ENCODE peak calls at places on chromosomes 11 and 22, in seven cellular contexts. O, J, I, Q, Z, P and H are unnamed samples.
A peak's percentile ranks its signal among the peaks of the same experiment; 100 is the strongest.

GRCh38 chr11:126153999-126154398 is 57.5 kb downstream of the RPUSD4 start:
- DNase-seq in O (peak; percentile 62), J (no peak), P (no peak), I (no peak), Q (no peak), Z (no peak), H (no peak)

GRCh38 chr11:36151933-36152580 is 137.2 kb downstream of the COMMD9 start:
- DNase-seq in O (no peak), J (no peak), Z (no peak), I (no peak), P (no peak), Q (no peak), H (no peak)

GRCh38 chr11:69472053-69472765 is 9.3 kb upstream of the LINC01488 start:
- DNase-seq in P (no peak), O (no peak), Z (no peak), Q (no peak), J (no peak), I (no peak), H (no peak)

GRCh38 chr11:11733246-11733763 is 108.5 kb upstream of the USP47 start:
- DNase-seq in Q (no peak), I (no peak), Z (no peak), O (no peak), J (no peak), P (no peak), H (no peak)

GRCh38 chr11:70109006-70109405 is 30.9 kb downstream of the ANO1 start:
- DNase-seq in Q (no peak), P (no peak), I (no peak), Z (no peak), O (no peak), J (no peak), H (no peak)

GRCh38 chr11:105609341-105609781 is 512 bp upstream of the GRIA4 start:
- DNase-seq in J (no peak), Z (peak; percentile 10), I (no peak), Q (no peak), O (no peak), P (no peak), H (no peak)

GRCh38 chr22:24107668-24108067 is 73.6 kb upstream of the SUSD2 start:
- DNase-seq in I (no peak), O (peak; percentile 97), P (peak; percentile 93), J (peak; percentile 41), Q (peak; percentile 71), Z (no peak), H (no peak)

GRCh38 chr11:115220881-115221280 is 283.3 kb downstream of the CADM1 start:
- DNase-seq in Z (no peak), I (no peak), P (no peak), Q (no peak), J (no peak), O (no peak), H (no peak)

GRCh38 chr11:44563716-44564115 is 1.7 kb upstream of the CD82 start:
- DNase-seq in Z (no peak), P (no peak), I (no peak), J (no peak), O (no peak), Q (no peak), H (no peak)

GRCh38 chr22:30885591-30885990 is 83.0 kb downstream of the MORC2 start:
- DNase-seq in Q (no peak), J (no peak), I (no peak), Z (no peak), P (no peak), O (peak; percentile 41), H (no peak)

GRCh38 chr22:50244420-50245213 is at the start of gene TUBGCP6:
- DNase-seq in J (peak; percentile 96), O (peak; percentile 98), I (peak; percentile 78), P (peak; percentile 95), Q (peak; percentile 96), Z (peak; percentile 65), H (peak; percentile 53)

GRCh38 chr11:36618025-36618700 is 20.1 kb upstream of the RAG2 start:
- DNase-seq in Z (no peak), Q (no peak), P (no peak), I (no peak), O (no peak), J (no peak), H (no peak)

DNA sequence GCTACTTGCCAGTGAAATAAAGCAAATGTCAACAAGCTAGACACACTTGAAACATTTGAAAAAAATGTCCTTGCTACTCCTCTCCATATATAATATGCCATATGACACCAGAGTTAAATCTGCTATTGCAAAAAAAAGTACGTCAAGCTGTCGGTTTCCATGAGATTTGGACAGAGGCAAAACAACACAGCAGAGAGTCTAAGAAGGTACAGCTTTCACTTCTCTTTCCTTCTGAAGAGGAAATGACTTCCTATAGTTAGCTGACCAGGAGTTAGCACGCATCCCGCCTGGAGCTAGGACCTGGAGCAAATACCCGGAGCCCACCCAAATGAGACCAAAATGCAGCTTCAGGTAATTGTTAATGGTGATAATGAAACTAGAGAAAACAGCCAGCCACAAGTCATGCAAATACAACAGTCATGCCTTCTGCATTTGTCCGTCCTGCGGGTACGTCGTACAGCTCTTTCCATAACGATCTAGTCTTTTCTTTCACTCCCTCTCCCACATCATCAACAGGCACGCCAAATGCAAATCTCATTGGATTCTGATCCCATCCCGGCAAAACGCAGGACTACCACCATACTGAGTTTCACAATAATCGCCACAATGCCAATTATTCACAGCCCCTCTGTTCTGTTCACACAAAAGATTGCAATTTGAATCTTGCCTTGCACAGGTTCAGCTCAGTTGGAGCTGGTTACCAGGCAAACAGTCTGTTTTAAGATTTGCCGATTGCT is 395.0 kb upstream of the CCDC90B start:
- DNase-seq in Q (no peak), J (no peak), Z (no peak), P (no peak), O (no peak), I (no peak), H (no peak)
- TF ChIP-seq EP300 in Q (no peak), J (no peak), Z (no peak), P (no peak), O (no peak), I (no peak), H (no peak)

DNA sequence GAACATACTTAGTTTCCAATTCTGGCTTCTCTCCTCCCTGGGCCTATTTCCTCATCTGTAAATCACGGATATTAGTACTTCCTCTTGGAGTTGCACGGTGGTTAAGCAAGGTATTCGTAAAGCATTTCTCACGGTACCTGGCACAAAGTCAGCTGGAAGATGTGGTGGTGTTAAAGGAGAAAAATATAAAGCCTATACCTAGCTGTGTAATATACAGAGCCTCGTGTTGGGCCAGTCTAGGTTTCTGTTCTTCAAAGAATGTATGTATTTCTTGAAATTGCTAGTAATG is 47.2 kb downstream of the DBX1 start:
- DNase-seq in Z (no peak), P (no peak), O (no peak), Q (no peak), I (no peak), J (no peak), H (no peak)
- TF ChIP-seq EP300 in Z (no peak), P (no peak), O (no peak), Q (no peak), I (no peak), J (no peak), H (no peak)

GRCh38 chr11:102109896-102110760 is at the start of gene YAP1:
- DNase-seq in Z (peak; percentile 43), P (peak; percentile 90), I (peak; percentile 25), J (peak; percentile 85), Q (peak; percentile 89), O (peak; percentile 94), H (no peak)
- TF ChIP-seq EP300 in Z (no peak), P (peak; percentile 48), I (no peak), J (no peak), Q (no peak), O (no peak), H (no peak)

DNA sequence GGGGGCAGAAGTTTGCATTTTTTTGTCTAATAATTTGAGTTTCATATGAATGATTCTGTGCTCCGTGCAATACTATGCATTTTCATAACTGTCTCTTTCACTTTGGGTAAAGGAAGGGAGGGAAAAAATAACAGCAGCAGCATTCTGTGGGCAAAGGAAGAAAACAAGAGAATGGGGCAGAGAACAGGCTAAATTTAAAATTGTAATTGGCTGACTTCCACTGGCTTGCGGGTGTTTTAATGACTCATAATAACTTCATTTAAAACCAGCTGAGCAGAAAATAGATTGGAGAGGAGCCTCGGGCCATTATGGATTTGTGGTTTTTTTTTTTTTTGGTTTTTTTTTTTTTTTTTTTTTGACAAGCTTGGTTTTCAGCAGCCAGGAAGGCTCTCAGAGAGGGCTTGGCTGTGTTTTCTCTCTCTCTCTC is 107.4 kb downstream of the ZBTB16 start:
- DNase-seq in Q (no peak), I (no peak), P (peak; percentile 72), O (peak; percentile 82), Z (no peak), J (no peak), H (no peak)
- TF ChIP-seq EP300 in Q (no peak), I (no peak), P (no peak), O (peak; percentile 62), Z (no peak), J (no peak), H (no peak)

DNA sequence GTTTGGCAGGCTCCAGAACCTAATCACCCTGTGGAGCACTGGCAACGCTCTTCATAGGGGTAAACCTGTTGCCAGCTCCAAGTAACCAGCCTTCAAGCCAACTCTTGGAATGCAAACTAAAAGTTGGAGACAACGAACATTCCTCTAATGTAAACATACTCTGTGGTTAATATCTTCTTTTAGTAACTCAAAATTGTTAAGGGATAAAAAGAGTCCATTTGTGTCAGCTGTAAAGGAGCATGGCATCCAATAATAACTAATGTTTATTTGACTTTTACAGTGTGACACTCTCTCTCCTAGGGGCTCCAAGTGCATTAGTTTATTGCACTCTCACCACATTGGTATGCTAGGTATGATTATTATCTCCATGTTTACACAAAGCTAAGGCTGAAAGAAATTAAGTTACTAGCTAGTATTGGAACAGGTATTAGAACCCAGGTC is 31.0 kb upstream of the AMOTL1 start:
- DNase-seq in P (no peak), Q (no peak), O (no peak), Z (no peak), I (no peak), J (no peak), H (no peak)
- TF ChIP-seq EP300 in P (no peak), Q (no peak), O (no peak), Z (no peak), I (no peak), J (no peak), H (no peak)

DNA sequence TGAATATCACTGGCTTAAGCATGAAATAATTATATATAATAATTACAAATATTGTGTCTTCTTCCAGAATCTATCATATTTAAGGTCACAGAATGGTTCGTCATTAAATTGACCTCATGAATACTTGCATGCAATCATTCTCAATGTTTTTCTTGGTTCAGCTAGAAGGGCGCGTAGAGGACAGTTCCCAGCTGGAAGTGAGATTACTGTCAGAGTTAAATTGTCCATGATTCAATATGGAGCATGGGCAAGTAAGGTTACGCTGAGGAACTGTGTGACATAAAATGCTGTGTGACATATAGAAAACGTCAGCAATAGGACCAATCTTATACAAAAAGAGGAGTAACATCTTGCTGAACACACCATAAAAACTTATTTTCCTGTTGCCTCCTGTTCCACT is 2423.5 kb upstream of the RAG2 start:
- DNase-seq in Q (no peak), J (no peak), I (no peak), O (no peak), P (no peak), Z (no peak), H (no peak)
- TF ChIP-seq EP300 in Q (no peak), J (no peak), I (no peak), O (no peak), P (no peak), Z (no peak), H (no peak)

GRCh38 chr11:68379216-68379615 is 66.8 kb downstream of the LRP5 start:
- DNase-seq in P (no peak), Z (no peak), I (no peak), Q (no peak), J (no peak), O (no peak), H (no peak)
- TF ChIP-seq EP300 in P (no peak), Z (no peak), I (no peak), Q (no peak), J (no peak), O (no peak), H (no peak)